ENCODE peak calls at places on chromosomes 3 and 15, in four cellular contexts. V is mesenchymal stem cell, Y is HCT116, T is neuronal stem cell. P is an unnamed sample. For H3K4me1, the result is how much of the 10 kb centered on the place peaks cover.

GRCh38 chr3:170357920-170358854 is 672 bp downstream of the SKIL start:
- DNase-seq in V (peak), Y (no peak), T (peak), P (peak)

GRCh38 chr15:99556010-99556409 is 9.8 kb upstream of the MEF2A start:
- DNase-seq in V (no peak), Y (no peak), T (no peak), P (no peak)

GRCh38 chr3:29156071-29156715 is 124.7 kb upstream of the RBMS3 start:
- DNase-seq in V (no peak), Y (no peak), T (peak), P (no peak)

GRCh38 chr3:148729656-148730055 is 32.0 kb downstream of the AGTR1 start:
- DNase-seq in V (no peak), Y (no peak), T (no peak), P (no peak)

GRCh38 chr3:34225828-34226227 is 427.4 kb downstream of the PDCD6IP start:
- DNase-seq in V (no peak), Y (no peak), T (no peak), P (no peak)

GRCh38 chr3:130878464-130878863 is 15.4 kb upstream of the ATP2C1 start:
- DNase-seq in V (no peak), Y (no peak), T (no peak), P (no peak)

GRCh38 chr3:356947-357346 is 160.4 kb downstream of the CHL1 start:
- DNase-seq in V (no peak), Y (no peak), T (no peak), P (peak)

GRCh38 chr3:129398803-129399144 is 29.7 kb downstream of the EFCAB12 start:
- DNase-seq in V (peak), Y (no peak), T (no peak), P (peak)

GRCh38 chr3:191345334-191345733 is 15.0 kb upstream of the UTS2B start:
- DNase-seq in V (peak), Y (no peak), T (no peak), P (peak)

GRCh38 chr3:185959609-185960517 is 22.0 kb upstream of the TRA2B start:
- DNase-seq in V (peak), Y (no peak), T (no peak), P (peak)

GRCh38 chr3:133934996-133935842 is 39.5 kb upstream of the RAB6B start:
- DNase-seq in V (no peak), Y (no peak), T (no peak), P (no peak)

GRCh38 chr15:96330064-96330449 is 443 bp upstream of the NR2F2 start:
- DNase-seq in V (peak), Y (peak), T (no peak), P (peak)

GRCh38 chr15:27485265-27485664 is 514.3 kb downstream of the GABRG3 start:
- DNase-seq in V (no peak), Y (no peak), T (no peak), P (no peak)

GRCh38 chr3:140434261-140434905 is 243.5 kb upstream of the TRIM42 start:
- DNase-seq in V (no peak), Y (no peak), T (no peak), P (no peak)

GRCh38 chr3:13193320-13194284 is 120.4 kb upstream of the IQSEC1 start:
- DNase-seq in V (no peak), Y (no peak), T (no peak), P (no peak)

GRCh38 chr15:55893852-55894251 is 99.6 kb downstream of the NEDD4 start:
- DNase-seq in V (no peak), Y (no peak), T (no peak), P (no peak)

GRCh38 chr3:110069641-110070538 is 732.5 kb upstream of the DPPA4 start:
- DNase-seq in V (peak), Y (no peak), T (no peak), P (peak)

GRCh38 chr3:43768594-43768993 is 77.9 kb downstream of the ABHD5 start:
- DNase-seq in V (no peak), Y (no peak), T (no peak), P (peak)

GRCh38 chr15:67130673-67131601 is 65.5 kb downstream of the SMAD3 start:
- DNase-seq in V (peak), Y (no peak), T (no peak), P (no peak)
- H3K4me1 ChIP-seq in V (under half), Y (half or more), T (under half), P (half or more)

DNA sequence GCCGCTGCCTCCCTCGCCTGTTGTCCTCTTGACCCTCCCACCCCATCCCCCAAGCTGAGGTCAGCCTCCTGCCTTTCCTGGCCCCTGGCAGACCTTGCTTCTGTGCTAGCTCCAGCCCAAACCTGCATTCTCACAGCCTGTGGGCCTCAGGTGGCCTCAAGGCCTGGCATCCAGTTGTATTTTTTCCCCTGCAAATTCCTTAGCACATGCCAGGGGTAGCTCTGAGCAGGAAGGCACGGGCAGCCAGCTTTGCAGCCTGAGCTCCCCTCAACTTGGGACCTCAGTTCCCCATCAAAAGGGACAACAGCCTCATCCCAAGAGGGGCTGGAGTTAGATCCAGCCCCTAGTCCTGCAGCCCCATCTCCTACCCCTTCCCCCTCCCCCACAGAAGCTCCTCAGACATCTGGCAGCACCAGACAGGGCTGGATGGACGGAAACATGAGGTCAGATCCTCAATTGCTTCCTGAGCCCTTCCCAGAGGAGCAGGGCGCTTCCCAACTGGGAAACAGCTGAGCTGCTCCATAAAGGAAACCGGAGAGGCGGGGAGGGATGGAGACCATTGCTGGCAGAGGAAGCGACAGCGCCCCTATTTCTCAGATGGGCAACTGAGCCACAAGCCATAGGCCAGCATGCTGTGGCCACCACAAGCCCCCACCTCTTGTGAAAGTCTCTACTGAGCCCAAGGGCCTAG is 18.1 kb upstream of the CYP11A1 start:
- DNase-seq in V (no peak), Y (no peak), T (no peak), P (no peak)
- H3K9ac ChIP-seq in V (no peak), Y (peak), T (peak), P (no peak)

GRCh38 chr3:4983739-4984510 is 4.7 kb downstream of the BHLHE40 start:
- DNase-seq in V (peak), Y (peak), T (no peak), P (peak)
- H3K4me1 ChIP-seq in V (under half), Y (half or more), T (under half), P (under half)

GRCh38 chr3:124761250-124761796 is 31.1 kb downstream of the UMPS start:
- DNase-seq in V (peak), Y (peak), T (peak), P (peak)
- H3K9ac ChIP-seq in V (peak), Y (no peak), T (no peak), P (no peak)

GRCh38 chr3:173586176-173586575 is 188.6 kb downstream of the NLGN1 start:
- DNase-seq in V (no peak), Y (no peak), T (no peak), P (peak)

GRCh38 chr3:173587055-173587454 is 189.5 kb downstream of the NLGN1 start:
- DNase-seq in V (no peak), Y (no peak), T (no peak), P (no peak)

GRCh38 chr3:173584834-173585831 is 187.6 kb downstream of the NLGN1 start:
- DNase-seq in V (peak), Y (no peak), T (peak), P (peak)

GRCh38 chr3:173588547-173588946 is 191.0 kb downstream of the NLGN1 start:
- DNase-seq in V (no peak), Y (no peak), T (no peak), P (no peak)

DNA sequence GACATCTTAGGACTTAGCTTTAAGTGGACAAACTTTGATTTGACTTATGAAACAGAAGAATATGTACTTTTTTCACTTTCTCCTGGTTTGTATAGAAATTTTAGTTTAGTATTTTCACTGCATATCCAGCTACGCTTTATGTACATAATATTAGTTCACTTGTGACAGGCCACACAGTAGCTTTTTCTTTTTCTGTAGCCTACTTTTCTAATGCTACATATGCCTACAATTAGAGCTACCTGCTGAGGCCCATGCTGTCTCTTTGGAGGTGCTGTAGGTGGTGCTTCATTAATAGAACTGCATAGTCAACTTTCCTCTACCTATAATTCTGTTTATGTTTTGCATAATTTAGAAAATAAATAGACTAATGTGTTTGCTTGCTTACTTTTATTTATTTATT is 191.6 kb downstream of the NLGN1 start:
- DNase-seq in V (no peak), Y (no peak), T (no peak), P (no peak)
- H3K4me1 ChIP-seq in V (under half), Y (under half), T (under half), P (under half)